ENCODE peak calls at places on chromosomes 6 and 20, in eight cellular contexts. S, D, G, B, M, T, U and I are unnamed samples.

GRCh38 chr6:161744211-161745067 is 470.6 kb upstream of the AGPAT4 start:
- DNase-seq in U (no peak), D (no peak), T (peak; percentile 31), G (no peak), B (no peak), S (no peak), M (peak; percentile 77), I (no peak)

GRCh38 chr6:137850816-137851602 is 16.1 kb upstream of the TNFAIP3 start:
- DNase-seq in S (no peak), T (no peak), D (no peak), U (no peak), G (no peak), B (no peak), M (no peak), I (no peak)

GRCh38 chr20:46099491-46100287 is 9.9 kb upstream of the NCOA5 start:
- DNase-seq in G (no peak), T (no peak), S (no peak), D (no peak), U (peak; percentile 25), B (no peak), M (no peak), I (no peak)

GRCh38 chr6:40350193-40350941 is 236.8 kb downstream of the LRFN2 start:
- DNase-seq in G (no peak), T (no peak), M (no peak), U (no peak), D (no peak), S (no peak), B (no peak), I (no peak)

GRCh38 chr6:12992770-12993169 is 276.2 kb downstream of the PHACTR1 start:
- DNase-seq in U (no peak), S (no peak), G (no peak), M (no peak), B (no peak), D (no peak), T (no peak), I (no peak)

GRCh38 chr6:151276112-151276745 is 36.5 kb downstream of the AKAP12 start:
- DNase-seq in G (no peak), S (no peak), U (no peak), D (no peak), T (peak; percentile 53), M (no peak), B (peak; percentile 14), I (no peak)

GRCh38 chr20:47115694-47116093 is 221.1 kb downstream of the EYA2 start:
- DNase-seq in S (no peak), G (no peak), U (no peak), T (no peak), D (no peak), B (no peak), M (no peak), I (no peak)

GRCh38 chr20:52379723-52380336 is 188.3 kb upstream of the ZFP64 start:
- DNase-seq in T (peak; percentile 27), B (peak; percentile 15), S (peak; percentile 27), M (no peak), D (no peak), U (no peak), G (no peak), I (peak; percentile 52)

GRCh38 chr6:26033942-26034354 is 53.3 kb upstream of the HFE start:
- DNase-seq in B (no peak), T (no peak), G (no peak), D (no peak), U (no peak), M (no peak), S (no peak), I (peak; percentile 58)

GRCh38 chr20:32439132-32439829 is 81.2 kb downstream of the ASXL1 start:
- DNase-seq in G (no peak), T (peak; percentile 75), D (no peak), B (no peak), S (no peak), U (no peak), M (peak; percentile 35), I (no peak)

GRCh38 chr20:23350855-23351838 is 556 bp downstream of the NXT1 start:
- DNase-seq in T (peak; percentile 53), D (no peak), M (no peak), U (peak; percentile 54), G (peak; percentile 80), B (peak; percentile 43), S (peak; percentile 58), I (peak; percentile 70)

GRCh38 chr6:20182926-20183521 is 29.2 kb downstream of the MBOAT1 start:
- DNase-seq in G (no peak), S (no peak), D (no peak), U (peak; percentile 81), B (peak; percentile 32), T (no peak), M (peak; percentile 18), I (peak; percentile 76)

GRCh38 chr20:47205577-47206123 is 150.8 kb downstream of the ZMYND8 start:
- DNase-seq in S (peak; percentile 52), G (peak; percentile 49), B (peak; percentile 38), M (peak; percentile 50), U (peak; percentile 93), D (peak; percentile 31), T (peak; percentile 77), I (peak; percentile 77)

GRCh38 chr20:45576995-45577394 is 2.1 kb downstream of the WFDC8 start:
- DNase-seq in T (no peak), U (no peak), G (no peak), M (no peak), B (no peak), D (no peak), S (no peak), I (no peak)

GRCh38 chr6:143193571-143194094 is 132.9 kb downstream of the AIG1 start:
- DNase-seq in M (no peak), D (no peak), T (no peak), B (no peak), S (no peak), G (no peak), U (no peak), I (no peak)

GRCh38 chr6:33433001-33433559 is 13.2 kb downstream of the SYNGAP1 start:
- DNase-seq in G (no peak), S (no peak), M (no peak), D (no peak), B (no peak), T (no peak), U (no peak), I (no peak)

GRCh38 chr6:111441678-111442243 is 41.3 kb downstream of the REV3L start:
- DNase-seq in U (no peak), S (no peak), D (no peak), G (no peak), M (no peak), T (no peak), B (no peak), I (peak; percentile 47)

GRCh38 chr6:155050311-155050710 is 55.2 kb downstream of the TIAM2 start:
- DNase-seq in S (no peak), T (peak; percentile 48), M (peak; percentile 43), G (peak; percentile 22), U (no peak), D (peak; percentile 27), B (no peak), I (no peak)

GRCh38 chr6:5516036-5516435 is 254.7 kb downstream of the FARS2 start:
- DNase-seq in G (no peak), T (no peak), S (no peak), B (no peak), M (no peak), U (no peak), D (no peak), I (no peak)

GRCh38 chr6:2731281-2731909 is 19.3 kb downstream of the MYLK4 start:
- DNase-seq in S (no peak), T (no peak), M (no peak), B (no peak), G (no peak), U (peak; percentile 35), D (no peak), I (no peak)

GRCh38 chr6:2116496-2116895 is 128.9 kb downstream of the GMDS start:
- DNase-seq in M (no peak), G (no peak), S (no peak), T (peak; percentile 25), B (no peak), U (no peak), D (no peak), I (no peak)

GRCh38 chr20:2429061-2429460 is 41.5 kb downstream of the SNRPB start:
- DNase-seq in D (no peak), U (no peak), G (no peak), T (no peak), M (no peak), S (no peak), B (no peak), I (no peak)

GRCh38 chr6:136550045-136550329 is 235 bp downstream of the MAP7 start:
- DNase-seq in T (no peak), M (no peak), B (no peak), U (no peak), S (no peak), D (no peak), G (no peak), I (no peak)

GRCh38 chr6:170211404-170212025 is 79.4 kb downstream of the DLL1 start:
- DNase-seq in T (no peak), M (no peak), B (no peak), U (no peak), S (peak; percentile 8), D (no peak), G (no peak), I (no peak)

GRCh38 chr20:15187612-15188011 is 850.2 kb upstream of the FLRT3 start:
- DNase-seq in G (no peak), U (no peak), D (no peak), S (no peak), B (no peak), M (no peak), T (no peak), I (no peak)

GRCh38 chr6:127967708-127968107 is 66.8 kb upstream of the THEMIS start:
- DNase-seq in T (no peak), D (no peak), B (no peak), U (no peak), S (no peak), M (no peak), G (peak; percentile 34), I (no peak)
- TF ChIP-seq CTCF in T (no peak), D (no peak), B (no peak), U (no peak), S (no peak), M (no peak), G (no peak), I (no peak)

GRCh38 chr20:33686984-33687366 is 790 bp upstream of the E2F1 start:
- DNase-seq in B (no peak), U (no peak), S (no peak), M (no peak), T (no peak), D (no peak), G (no peak), I (no peak)
- H3K4me3 ChIP-seq in B (no peak overlapping the region), U (peak overlapping the region; percentile 41), S (peak overlapping the region; percentile 48), M (peak overlapping the region; percentile 41), T (peak overlapping the region; percentile 49), D (peak overlapping the region; percentile 43), G (peak overlapping the region; percentile 39), I (peak overlapping the region; percentile 51)

GRCh38 chr6:85118233-85118632 is 331.6 kb upstream of the NT5E start:
- DNase-seq in S (no peak), B (no peak), D (no peak), G (no peak), M (no peak), T (no peak), U (no peak), I (no peak)
- TF ChIP-seq CTCF in S (no peak), B (no peak), D (no peak), G (no peak), M (no peak), T (peak; percentile 48), U (no peak), I (no peak)

DNA sequence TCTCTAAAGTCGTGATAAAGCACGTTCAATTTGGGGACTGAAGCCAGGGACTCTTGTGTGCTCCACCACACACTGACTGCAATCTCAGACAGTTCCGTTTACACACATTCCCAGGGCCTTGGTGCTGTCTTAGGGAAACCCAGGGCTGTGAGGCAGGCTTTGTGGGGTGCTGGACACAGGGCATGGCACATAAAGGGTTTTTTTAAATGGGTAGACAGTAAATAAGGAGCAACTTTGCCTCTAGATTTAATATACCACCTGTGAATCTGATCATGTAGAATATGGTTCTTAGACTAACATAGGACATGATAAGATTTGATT is 2.3 kb downstream of the ENTPD6 start:
- DNase-seq in U (no peak), B (no peak), T (no peak), M (no peak), D (no peak), G (no peak), S (no peak), I (no peak)
- H3K4me3 ChIP-seq in U (no peak overlapping the region), B (no peak overlapping the region), T (no peak overlapping the region), M (no peak overlapping the region), D (no peak overlapping the region), G (no peak overlapping the region), S (no peak overlapping the region), I (no peak overlapping the region)